ENCODE peak calls at places on chromosomes 12 and 14, in nine cellular contexts. A, R, D, O, H, I, F, B and E are unnamed samples.

GRCh38 chr12:101608301-101609133 is 13.7 kb downstream of the MYBPC1 start:
- DNase-seq in A (peak; percentile 85), R (no peak), D (no peak), O (no peak), H (peak; percentile 75), I (no peak), F (no peak), B (no peak), E (peak; percentile 77)

GRCh38 chr12:120404271-120404670 is 33.6 kb upstream of the COX6A1 start:
- DNase-seq in A (no peak), R (no peak), D (no peak), O (no peak), H (no peak), I (no peak), F (no peak), B (no peak), E (no peak)

GRCh38 chr14:59363545-59364226 is 101.5 kb downstream of the GPR135 start:
- DNase-seq in A (no peak), R (no peak), D (no peak), O (no peak), H (no peak), I (no peak), F (no peak), B (no peak), E (no peak)

GRCh38 chr14:51849095-51849494 is 11.3 kb upstream of the GNG2 start:
- DNase-seq in A (no peak), R (no peak), D (no peak), O (no peak), H (no peak), I (no peak), F (no peak), B (no peak), E (no peak)

GRCh38 chr14:23141706-23142467 is 22.8 kb upstream of the CEBPE start:
- DNase-seq in A (peak; percentile 79), R (no peak), D (peak; percentile 83), O (peak; percentile 89), H (peak; percentile 26), I (no peak), F (no peak), B (no peak), E (peak; percentile 91)

GRCh38 chr12:47737936-47738335 is 12.6 kb upstream of the ENDOU start:
- DNase-seq in A (no peak), R (no peak), D (no peak), O (no peak), H (no peak), I (no peak), F (no peak), B (no peak), E (no peak)

GRCh38 chr12:102873077-102873476 is 44.0 kb downstream of the PAH start:
- DNase-seq in A (no peak), R (no peak), D (no peak), O (peak; percentile 47), H (no peak), I (no peak), F (no peak), B (no peak), E (no peak)

GRCh38 chr12:92297932-92298681 is 152.5 kb upstream of the BTG1 start:
- DNase-seq in A (no peak), R (no peak), D (no peak), O (no peak), H (no peak), I (no peak), F (no peak), B (no peak), E (no peak)

GRCh38 chr14:50001146-50001998 is 108.5 kb downstream of the ARF6 start:
- DNase-seq in A (peak; percentile 75), R (peak; percentile 87), D (no peak), O (no peak), H (peak; percentile 78), I (no peak), F (no peak), B (peak; percentile 50), E (peak; percentile 87)

GRCh38 chr12:113912761-113913295 is 53.3 kb downstream of the RBM19 start:
- DNase-seq in A (peak; percentile 60), R (peak; percentile 52), D (no peak), O (no peak), H (peak; percentile 58), I (peak; percentile 77), F (no peak), B (no peak), E (peak; percentile 57)

GRCh38 chr12:91074068-91074819 is 16.4 kb upstream of the KERA start:
- DNase-seq in A (no peak), R (no peak), D (no peak), O (no peak), H (no peak), I (no peak), F (no peak), B (no peak), E (no peak)

GRCh38 chr14:92728781-92729364 is 19.6 kb downstream of the LGMN start:
- DNase-seq in A (peak; percentile 61), R (no peak), D (no peak), O (no peak), H (no peak), I (no peak), F (no peak), B (no peak), E (no peak)

GRCh38 chr12:65522956-65523857 is 244.7 kb downstream of the MSRB3 start:
- DNase-seq in A (no peak), R (no peak), D (no peak), O (no peak), H (no peak), I (no peak), F (no peak), B (peak; percentile 19), E (no peak)

GRCh38 chr12:15690320-15690719 is 98.9 kb downstream of the EPS8 start:
- DNase-seq in A (no peak), R (no peak), D (no peak), O (no peak), H (no peak), I (no peak), F (no peak), B (no peak), E (no peak)

DNA sequence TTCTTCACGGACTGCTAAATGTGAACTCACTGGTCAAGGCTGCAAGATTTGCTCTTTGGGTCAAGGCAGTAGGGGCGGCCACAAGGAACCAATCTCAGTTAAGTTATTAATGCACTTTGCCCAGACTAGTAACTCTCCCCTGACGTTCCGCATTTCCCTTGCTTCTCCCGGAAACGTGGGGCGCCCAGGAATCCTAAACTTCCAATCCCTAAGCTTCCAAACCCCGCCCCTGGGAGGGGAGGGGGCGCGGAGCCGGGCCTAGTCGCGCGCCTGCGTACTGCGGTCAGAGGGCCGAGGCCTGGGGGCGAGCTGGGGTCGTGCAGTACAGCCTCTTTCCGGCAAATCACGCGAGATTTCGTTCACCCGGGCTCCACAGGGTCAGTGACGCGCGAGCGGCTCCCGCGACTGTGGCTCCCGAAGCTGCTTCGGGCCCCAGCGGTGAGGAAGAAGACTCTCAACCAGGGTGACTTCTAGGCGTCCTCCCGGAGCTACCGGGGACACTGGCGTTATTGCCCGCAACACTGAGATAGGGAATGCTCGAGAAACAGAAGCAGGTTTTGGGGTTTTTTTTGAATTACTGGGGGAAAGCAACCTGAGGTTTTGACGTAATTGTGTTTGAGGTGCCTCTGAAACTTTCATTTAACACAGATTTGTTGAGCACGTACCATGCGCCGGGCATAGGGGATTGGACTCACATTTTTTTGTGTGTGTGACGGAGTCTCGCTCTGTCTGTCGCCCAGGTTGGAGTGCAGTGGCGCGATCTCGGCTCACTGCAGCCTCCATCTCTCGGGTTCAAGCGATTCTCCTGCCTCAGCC is at the start of gene PTGR2:
- DNase-seq in A (peak; percentile 94), R (peak; percentile 94), D (peak; percentile 98), O (peak; percentile 99), H (peak; percentile 96), I (peak; percentile 91), F (peak; percentile 74), B (peak; percentile 97), E (peak; percentile 94)
- TF ChIP-seq POLR2A in A (no peak), R (peak; percentile 69), D (peak; percentile 93), O (peak; percentile 77), H (peak; percentile 90), I (peak; percentile 90), F (peak; percentile 93), B (peak; percentile 91), E (peak; percentile 90)

GRCh38 chr12:54368709-54369596 is 4.7 kb upstream of the GPR84 start:
- DNase-seq in A (peak; percentile 93), R (peak; percentile 67), D (peak; percentile 95), O (peak; percentile 97), H (peak; percentile 93), I (no peak), F (no peak), B (peak; percentile 50), E (peak; percentile 93)
- H3K4me3 ChIP-seq in A (peak overlapping the region; percentile 40), R (no peak overlapping the region), D (peak overlapping the region; percentile 51), O (peak overlapping the region; percentile 50), H (peak overlapping the region; percentile 49), I (peak overlapping the region; percentile 11), F (no peak overlapping the region), B (no peak overlapping the region), E (peak overlapping the region; percentile 37)

DNA sequence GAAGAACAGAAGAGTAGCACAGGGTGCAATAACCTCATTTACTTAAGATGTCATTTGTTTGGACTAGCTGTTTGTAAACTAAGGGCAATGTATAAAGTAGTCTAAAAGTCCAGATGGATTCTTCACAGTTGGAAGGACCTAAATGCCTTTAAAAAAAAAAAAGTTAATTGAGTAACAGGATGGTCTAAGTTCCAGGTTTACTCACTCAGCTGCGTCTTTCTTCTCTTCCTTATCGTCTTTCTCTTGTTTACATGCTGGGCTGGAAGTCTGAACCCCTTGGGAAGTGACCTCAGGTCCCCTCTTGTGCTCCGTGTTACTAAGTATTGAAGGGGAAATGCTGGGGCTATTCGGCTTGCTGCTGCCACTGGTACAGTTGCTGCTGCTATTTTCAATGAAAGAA is 82.5 kb downstream of the SH2B3 start:
- DNase-seq in A (no peak), R (no peak), D (no peak), O (no peak), H (no peak), I (no peak), F (no peak), B (no peak), E (no peak)
- TF ChIP-seq POLR2AphosphoS5 in A (peak; percentile 19), R (no peak), D (no peak), O (no peak), H (no peak), I (no peak), F (no peak), B (no peak), E (no peak)

GRCh38 chr14:101119830-101120571 is 216.5 kb upstream of the RTL1 start:
- DNase-seq in A (peak; percentile 22), R (no peak), D (peak; percentile 56), O (peak; percentile 87), H (no peak), I (no peak), F (no peak), B (no peak), E (no peak)

GRCh38 chr14:101122114-101122854 is 218.8 kb upstream of the RTL1 start:
- DNase-seq in A (peak; percentile 11), R (no peak), D (peak; percentile 42), O (no peak), H (no peak), I (no peak), F (no peak), B (no peak), E (no peak)

GRCh38 chr14:101120636-101121398 is 217.3 kb upstream of the RTL1 start:
- DNase-seq in A (peak; percentile 26), R (no peak), D (peak; percentile 68), O (peak; percentile 91), H (peak; percentile 37), I (no peak), F (no peak), B (peak; percentile 70), E (no peak)

GRCh38 chr14:101122855-101123129 is 219.3 kb upstream of the RTL1 start:
- DNase-seq in A (peak; percentile 9), R (no peak), D (peak; percentile 40), O (no peak), H (no peak), I (no peak), F (no peak), B (no peak), E (no peak)

GRCh38 chr14:101121399-101122113 is 218.0 kb upstream of the RTL1 start:
- DNase-seq in A (peak; percentile 18), R (no peak), D (peak; percentile 53), O (peak; percentile 75), H (no peak), I (no peak), F (no peak), B (no peak), E (no peak)
- TF ChIP-seq POLR2A in A (no peak), R (no peak), D (no peak), O (no peak), H (no peak), I (no peak), F (no peak), B (peak; percentile 2), E (no peak)